ENCODE peak calls at places on chromosomes 6 and 20, in eight cellular contexts. One of them, this sample, is unnamed.

GRCh38 chr6:53648571-53648970 is 17.0 kb downstream of the KLHL31 start:
- DNase-seq in lower leg skin: no peak
- DNase-seq in GM13977: no peak
- DNase-seq in activated naive CD4-positive, alpha-beta T cell: no peak
- DNase-seq in stomach: no peak
- DNase-seq in C1 segment of cervical spinal cord: no peak
- DNase-seq in IMR-90: peak
- DNase-seq in choroid plexus epithelial cell: no peak
- DNase-seq in this sample: no peak

GRCh38 chr20:51128198-51128597 is 105.3 kb upstream of the KCNG1 start:
- DNase-seq in lower leg skin: no peak
- DNase-seq in GM13977: peak
- DNase-seq in activated naive CD4-positive, alpha-beta T cell: no peak
- DNase-seq in stomach: no peak
- DNase-seq in C1 segment of cervical spinal cord: no peak
- DNase-seq in IMR-90: peak
- DNase-seq in choroid plexus epithelial cell: peak
- DNase-seq in this sample: peak

GRCh38 chr20:3239867-3240775 is 1.1 kb upstream of the SLC4A11 start:
- DNase-seq in lower leg skin: no peak
- DNase-seq in GM13977: no peak
- DNase-seq in activated naive CD4-positive, alpha-beta T cell: no peak
- DNase-seq in stomach: no peak
- DNase-seq in C1 segment of cervical spinal cord: no peak
- DNase-seq in IMR-90: no peak
- DNase-seq in choroid plexus epithelial cell: peak
- DNase-seq in this sample: no peak

GRCh38 chr6:99282479-99283062 is 66.9 kb downstream of the FAXC start:
- DNase-seq in lower leg skin: no peak
- DNase-seq in GM13977: peak
- DNase-seq in activated naive CD4-positive, alpha-beta T cell: no peak
- DNase-seq in stomach: no peak
- DNase-seq in C1 segment of cervical spinal cord: no peak
- DNase-seq in IMR-90: peak
- DNase-seq in choroid plexus epithelial cell: peak
- DNase-seq in this sample: peak

GRCh38 chr6:168908887-168909286 is 344.8 kb downstream of the THBS2 start:
- DNase-seq in lower leg skin: no peak
- DNase-seq in GM13977: no peak
- DNase-seq in activated naive CD4-positive, alpha-beta T cell: no peak
- DNase-seq in stomach: no peak
- DNase-seq in C1 segment of cervical spinal cord: no peak
- DNase-seq in IMR-90: peak
- DNase-seq in choroid plexus epithelial cell: peak
- DNase-seq in this sample: peak

GRCh38 chr20:56629464-56630085 is 469 bp downstream of the TFAP2C start:
- DNase-seq in lower leg skin: no peak
- DNase-seq in GM13977: peak
- DNase-seq in activated naive CD4-positive, alpha-beta T cell: no peak
- DNase-seq in stomach: no peak
- DNase-seq in C1 segment of cervical spinal cord: no peak
- DNase-seq in IMR-90: no peak
- DNase-seq in choroid plexus epithelial cell: peak
- DNase-seq in this sample: no peak

GRCh38 chr6:113047148-113047547 is 700.0 kb downstream of the RFPL4B start:
- DNase-seq in lower leg skin: no peak
- DNase-seq in GM13977: no peak
- DNase-seq in activated naive CD4-positive, alpha-beta T cell: no peak
- DNase-seq in stomach: no peak
- DNase-seq in C1 segment of cervical spinal cord: no peak
- DNase-seq in IMR-90: peak
- DNase-seq in choroid plexus epithelial cell: peak
- DNase-seq in this sample: peak

GRCh38 chr6:93886416-93886815 is 467.1 kb upstream of the EPHA7 start:
- DNase-seq in lower leg skin: no peak
- DNase-seq in GM13977: no peak
- DNase-seq in activated naive CD4-positive, alpha-beta T cell: no peak
- DNase-seq in stomach: no peak
- DNase-seq in C1 segment of cervical spinal cord: no peak
- DNase-seq in IMR-90: no peak
- DNase-seq in choroid plexus epithelial cell: peak
- DNase-seq in this sample: no peak

GRCh38 chr20:23094213-23094896 is 8.2 kb upstream of the CD93 start:
- DNase-seq in lower leg skin: peak
- DNase-seq in GM13977: no peak
- DNase-seq in activated naive CD4-positive, alpha-beta T cell: no peak
- DNase-seq in stomach: no peak
- DNase-seq in C1 segment of cervical spinal cord: no peak
- DNase-seq in IMR-90: no peak
- DNase-seq in choroid plexus epithelial cell: no peak
- DNase-seq in this sample: no peak

GRCh38 chr6:28943223-28943556 is 19.4 kb upstream of the TRIM27 start:
- DNase-seq in lower leg skin: no peak
- DNase-seq in GM13977: no peak
- DNase-seq in activated naive CD4-positive, alpha-beta T cell: no peak
- DNase-seq in stomach: no peak
- DNase-seq in C1 segment of cervical spinal cord: no peak
- DNase-seq in IMR-90: no peak
- DNase-seq in choroid plexus epithelial cell: no peak
- DNase-seq in this sample: no peak

GRCh38 chr6:98487612-98488011 is 346.8 kb upstream of the POU3F2 start:
- DNase-seq in lower leg skin: no peak
- DNase-seq in GM13977: no peak
- DNase-seq in activated naive CD4-positive, alpha-beta T cell: no peak
- DNase-seq in stomach: no peak
- DNase-seq in C1 segment of cervical spinal cord: no peak
- DNase-seq in IMR-90: no peak
- DNase-seq in choroid plexus epithelial cell: no peak
- DNase-seq in this sample: no peak

GRCh38 chr20:34311118-34312023 is 8.2 kb upstream of the AHCY start:
- DNase-seq in lower leg skin: no peak
- DNase-seq in GM13977: no peak
- DNase-seq in activated naive CD4-positive, alpha-beta T cell: no peak
- DNase-seq in stomach: peak
- DNase-seq in C1 segment of cervical spinal cord: no peak
- DNase-seq in IMR-90: no peak
- DNase-seq in choroid plexus epithelial cell: peak
- DNase-seq in this sample: no peak

GRCh38 chr20:45117581-45117980 is 2.6 kb upstream of the WFDC5 start:
- DNase-seq in lower leg skin: no peak
- DNase-seq in GM13977: no peak
- DNase-seq in activated naive CD4-positive, alpha-beta T cell: no peak
- DNase-seq in stomach: no peak
- DNase-seq in C1 segment of cervical spinal cord: no peak
- DNase-seq in IMR-90: no peak
- DNase-seq in choroid plexus epithelial cell: no peak
- DNase-seq in this sample: no peak

GRCh38 chr6:41451039-41451438 is 95.1 kb upstream of the FOXP4 start:
- DNase-seq in lower leg skin: no peak
- DNase-seq in GM13977: peak
- DNase-seq in activated naive CD4-positive, alpha-beta T cell: no peak
- DNase-seq in stomach: peak
- DNase-seq in C1 segment of cervical spinal cord: no peak
- DNase-seq in IMR-90: no peak
- DNase-seq in choroid plexus epithelial cell: no peak
- DNase-seq in this sample: no peak

GRCh38 chr6:89023591-89024441 is 56.7 kb upstream of the PNRC1 start:
- DNase-seq in lower leg skin: no peak
- DNase-seq in GM13977: no peak
- DNase-seq in activated naive CD4-positive, alpha-beta T cell: no peak
- DNase-seq in stomach: no peak
- DNase-seq in C1 segment of cervical spinal cord: no peak
- DNase-seq in IMR-90: no peak
- DNase-seq in choroid plexus epithelial cell: no peak
- DNase-seq in this sample: peak

GRCh38 chr6:105892577-105893262 is 193.4 kb upstream of the PRDM1 start:
- DNase-seq in lower leg skin: no peak
- DNase-seq in GM13977: peak
- DNase-seq in activated naive CD4-positive, alpha-beta T cell: no peak
- DNase-seq in stomach: peak
- DNase-seq in C1 segment of cervical spinal cord: no peak
- DNase-seq in IMR-90: no peak
- DNase-seq in choroid plexus epithelial cell: peak
- DNase-seq in this sample: no peak

GRCh38 chr6:116580198-116580597 is 8.9 kb downstream of the RWDD1 start:
- DNase-seq in lower leg skin: no peak
- DNase-seq in GM13977: no peak
- DNase-seq in activated naive CD4-positive, alpha-beta T cell: no peak
- DNase-seq in stomach: no peak
- DNase-seq in C1 segment of cervical spinal cord: no peak
- DNase-seq in IMR-90: peak
- DNase-seq in choroid plexus epithelial cell: peak
- DNase-seq in this sample: peak

GRCh38 chr6:129269076-129269475 is 386.1 kb downstream of the LAMA2 start:
- DNase-seq in lower leg skin: no peak
- DNase-seq in GM13977: no peak
- DNase-seq in activated naive CD4-positive, alpha-beta T cell: no peak
- DNase-seq in stomach: no peak
- DNase-seq in C1 segment of cervical spinal cord: no peak
- DNase-seq in IMR-90: peak
- DNase-seq in choroid plexus epithelial cell: peak
- DNase-seq in this sample: no peak

GRCh38 chr6:41599836-41600445 is 38.3 kb upstream of the MDFI start:
- DNase-seq in lower leg skin: no peak
- DNase-seq in GM13977: no peak
- DNase-seq in activated naive CD4-positive, alpha-beta T cell: no peak
- DNase-seq in stomach: no peak
- DNase-seq in C1 segment of cervical spinal cord: no peak
- DNase-seq in IMR-90: no peak
- DNase-seq in choroid plexus epithelial cell: no peak
- DNase-seq in this sample: no peak

GRCh38 chr6:38909020-38909730 is 139.4 kb upstream of the GLP1R start:
- DNase-seq in lower leg skin: no peak
- DNase-seq in GM13977: no peak
- DNase-seq in activated naive CD4-positive, alpha-beta T cell: no peak
- DNase-seq in stomach: peak
- DNase-seq in C1 segment of cervical spinal cord: no peak
- DNase-seq in IMR-90: no peak
- DNase-seq in choroid plexus epithelial cell: peak
- DNase-seq in this sample: no peak

GRCh38 chr20:17990278-17990972 is 21.6 kb downstream of the MGME1 start:
- DNase-seq in lower leg skin: no peak
- DNase-seq in GM13977: no peak
- DNase-seq in activated naive CD4-positive, alpha-beta T cell: no peak
- DNase-seq in stomach: no peak
- DNase-seq in C1 segment of cervical spinal cord: no peak
- DNase-seq in IMR-90: peak
- DNase-seq in choroid plexus epithelial cell: no peak
- DNase-seq in this sample: no peak

GRCh38 chr6:142943746-142944125 is 1.2 kb downstream of the HIVEP2 start:
- DNase-seq in lower leg skin: peak
- DNase-seq in GM13977: no peak
- DNase-seq in activated naive CD4-positive, alpha-beta T cell: peak
- DNase-seq in stomach: no peak
- DNase-seq in C1 segment of cervical spinal cord: no peak
- DNase-seq in IMR-90: peak
- DNase-seq in choroid plexus epithelial cell: peak
- DNase-seq in this sample: peak

GRCh38 chr20:15546624-15547023 is 1026.6 kb downstream of the KIF16B start:
- DNase-seq in lower leg skin: no peak
- DNase-seq in GM13977: no peak
- DNase-seq in activated naive CD4-positive, alpha-beta T cell: no peak
- DNase-seq in stomach: no peak
- DNase-seq in C1 segment of cervical spinal cord: no peak
- DNase-seq in IMR-90: no peak
- DNase-seq in choroid plexus epithelial cell: no peak
- DNase-seq in this sample: no peak

GRCh38 chr20:51303731-51304670 is 238.5 kb downstream of the NFATC2 start:
- DNase-seq in lower leg skin: no peak
- DNase-seq in GM13977: no peak
- DNase-seq in activated naive CD4-positive, alpha-beta T cell: no peak
- DNase-seq in stomach: no peak
- DNase-seq in C1 segment of cervical spinal cord: no peak
- DNase-seq in IMR-90: no peak
- DNase-seq in choroid plexus epithelial cell: no peak
- DNase-seq in this sample: no peak

GRCh38 chr20:10877345-10877744 is 203.5 kb upstream of the JAG1 start:
- DNase-seq in lower leg skin: no peak
- DNase-seq in GM13977: no peak
- DNase-seq in activated naive CD4-positive, alpha-beta T cell: no peak
- DNase-seq in stomach: no peak
- DNase-seq in C1 segment of cervical spinal cord: no peak
- DNase-seq in IMR-90: no peak
- DNase-seq in choroid plexus epithelial cell: no peak
- DNase-seq in this sample: no peak

GRCh38 chr6:158605266-158605878 is 39.2 kb downstream of the DYNLT1 start:
- DNase-seq in lower leg skin: no peak
- DNase-seq in GM13977: peak
- DNase-seq in activated naive CD4-positive, alpha-beta T cell: peak
- DNase-seq in stomach: peak
- DNase-seq in C1 segment of cervical spinal cord: peak
- DNase-seq in IMR-90: peak
- DNase-seq in choroid plexus epithelial cell: peak
- DNase-seq in this sample: peak

GRCh38 chr6:84687487-84687886 is 76.9 kb downstream of the TBX18 start:
- DNase-seq in lower leg skin: no peak
- DNase-seq in GM13977: no peak
- DNase-seq in activated naive CD4-positive, alpha-beta T cell: no peak
- DNase-seq in stomach: no peak
- DNase-seq in C1 segment of cervical spinal cord: no peak
- DNase-seq in IMR-90: no peak
- DNase-seq in choroid plexus epithelial cell: peak
- DNase-seq in this sample: peak

GRCh38 chr20:41501376-41501775 is 116.8 kb downstream of the CHD6 start:
- DNase-seq in lower leg skin: no peak
- DNase-seq in GM13977: no peak
- DNase-seq in activated naive CD4-positive, alpha-beta T cell: no peak
- DNase-seq in stomach: no peak
- DNase-seq in C1 segment of cervical spinal cord: no peak
- DNase-seq in IMR-90: peak
- DNase-seq in choroid plexus epithelial cell: no peak
- DNase-seq in this sample: peak

GRCh38 chr20:1803216-1804128 is 91.7 kb upstream of the SIRPA start:
- DNase-seq in lower leg skin: peak
- DNase-seq in GM13977: peak
- DNase-seq in activated naive CD4-positive, alpha-beta T cell: no peak
- DNase-seq in stomach: peak
- DNase-seq in C1 segment of cervical spinal cord: peak
- DNase-seq in IMR-90: peak
- DNase-seq in choroid plexus epithelial cell: peak
- DNase-seq in this sample: no peak

GRCh38 chr20:12237772-12238171 is 320.1 kb downstream of the BTBD3 start:
- DNase-seq in lower leg skin: no peak
- DNase-seq in GM13977: no peak
- DNase-seq in activated naive CD4-positive, alpha-beta T cell: no peak
- DNase-seq in stomach: no peak
- DNase-seq in C1 segment of cervical spinal cord: peak
- DNase-seq in IMR-90: no peak
- DNase-seq in choroid plexus epithelial cell: no peak
- DNase-seq in this sample: peak

GRCh38 chr6:157054531-157054979 is 268.8 kb downstream of the TMEM242 start:
- DNase-seq in lower leg skin: no peak
- DNase-seq in GM13977: peak
- DNase-seq in activated naive CD4-positive, alpha-beta T cell: no peak
- DNase-seq in stomach: no peak
- DNase-seq in C1 segment of cervical spinal cord: no peak
- DNase-seq in IMR-90: no peak
- DNase-seq in choroid plexus epithelial cell: no peak
- DNase-seq in this sample: no peak

GRCh38 chr6:156396791-156397418 is 380.3 kb upstream of the ARID1B start:
- DNase-seq in lower leg skin: no peak
- DNase-seq in GM13977: no peak
- DNase-seq in activated naive CD4-positive, alpha-beta T cell: peak
- DNase-seq in stomach: no peak
- DNase-seq in C1 segment of cervical spinal cord: no peak
- DNase-seq in IMR-90: no peak
- DNase-seq in choroid plexus epithelial cell: no peak
- DNase-seq in this sample: no peak

GRCh38 chr20:52060794-52061714 is 130.5 kb downstream of the ZFP64 start:
- DNase-seq in lower leg skin: no peak
- DNase-seq in GM13977: no peak
- DNase-seq in activated naive CD4-positive, alpha-beta T cell: no peak
- DNase-seq in stomach: no peak
- DNase-seq in C1 segment of cervical spinal cord: no peak
- DNase-seq in IMR-90: no peak
- DNase-seq in choroid plexus epithelial cell: peak
- DNase-seq in this sample: peak

GRCh38 chr6:75436869-75437268 is 56.7 kb downstream of the FILIP1 start:
- DNase-seq in lower leg skin: no peak
- DNase-seq in GM13977: no peak
- DNase-seq in activated naive CD4-positive, alpha-beta T cell: no peak
- DNase-seq in stomach: no peak
- DNase-seq in C1 segment of cervical spinal cord: peak
- DNase-seq in IMR-90: no peak
- DNase-seq in choroid plexus epithelial cell: no peak
- DNase-seq in this sample: no peak